ENCODE peak calls at places on chromosomes 2 and 18, in nine cellular contexts. One of them, this sample, is unnamed.

GRCh38 chr2:172282944-172283343 is 144.4 kb upstream of the ITGA6 start:
- DNase-seq in mammary epithelial cell: peak; percentile 69
- DNase-seq in GM06990: no peak
- DNase-seq in neural crest cell: no peak
- DNase-seq in left ventricle myocardium inferior: no peak
- DNase-seq in AG09319: peak; percentile 22
- DNase-seq in psoas muscle: no peak
- DNase-seq in heart right ventricle: no peak
- DNase-seq in spleen: no peak
- DNase-seq in this sample: no peak

GRCh38 chr2:240622631-240623235 is 2.5 kb upstream of the GPR35 start:
- DNase-seq in left ventricle myocardium inferior: peak; percentile 18
- DNase-seq in spleen: peak; percentile 83
- DNase-seq in psoas muscle: peak; percentile 14
- DNase-seq in neural crest cell: no peak
- DNase-seq in GM06990: no peak
- DNase-seq in AG09319: no peak
- DNase-seq in mammary epithelial cell: no peak
- DNase-seq in heart right ventricle: no peak
- DNase-seq in this sample: no peak

GRCh38 chr2:166013878-166014277 is 60.3 kb upstream of the TTC21B start:
- DNase-seq in left ventricle myocardium inferior: no peak
- DNase-seq in spleen: no peak
- DNase-seq in heart right ventricle: no peak
- DNase-seq in psoas muscle: no peak
- DNase-seq in neural crest cell: no peak
- DNase-seq in GM06990: no peak
- DNase-seq in AG09319: no peak
- DNase-seq in mammary epithelial cell: no peak
- DNase-seq in this sample: no peak

GRCh38 chr2:4445821-4446220 is 742.4 kb downstream of the DCDC2C start:
- DNase-seq in AG09319: no peak
- DNase-seq in GM06990: no peak
- DNase-seq in left ventricle myocardium inferior: no peak
- DNase-seq in psoas muscle: no peak
- DNase-seq in neural crest cell: no peak
- DNase-seq in mammary epithelial cell: no peak
- DNase-seq in spleen: no peak
- DNase-seq in heart right ventricle: no peak
- DNase-seq in this sample: no peak

GRCh38 chr2:108575132-108575966 is 41.1 kb downstream of the LIMS1 start:
- DNase-seq in neural crest cell: no peak
- DNase-seq in spleen: no peak
- DNase-seq in left ventricle myocardium inferior: no peak
- DNase-seq in GM06990: no peak
- DNase-seq in psoas muscle: no peak
- DNase-seq in mammary epithelial cell: peak; percentile 44
- DNase-seq in AG09319: no peak
- DNase-seq in heart right ventricle: no peak
- DNase-seq in this sample: no peak

GRCh38 chr2:44016282-44016681 is 20.5 kb upstream of the LRPPRC start:
- DNase-seq in mammary epithelial cell: peak; percentile 30
- DNase-seq in AG09319: no peak
- DNase-seq in GM06990: no peak
- DNase-seq in psoas muscle: peak; percentile 23
- DNase-seq in heart right ventricle: peak; percentile 33
- DNase-seq in neural crest cell: peak; percentile 68
- DNase-seq in spleen: no peak
- DNase-seq in left ventricle myocardium inferior: peak; percentile 25
- DNase-seq in this sample: peak; percentile 59

GRCh38 chr2:237060518-237061312 is 25.0 kb upstream of the COPS8 start:
- DNase-seq in psoas muscle: no peak
- DNase-seq in heart right ventricle: no peak
- DNase-seq in neural crest cell: peak; percentile 59
- DNase-seq in AG09319: peak; percentile 56
- DNase-seq in mammary epithelial cell: peak; percentile 37
- DNase-seq in GM06990: peak; percentile 24
- DNase-seq in left ventricle myocardium inferior: no peak
- DNase-seq in spleen: no peak
- DNase-seq in this sample: peak; percentile 61

GRCh38 chr18:34913837-34914755 is 127.1 kb upstream of the MAPRE2 start:
- DNase-seq in AG09319: no peak
- DNase-seq in neural crest cell: no peak
- DNase-seq in psoas muscle: no peak
- DNase-seq in left ventricle myocardium inferior: no peak
- DNase-seq in spleen: no peak
- DNase-seq in heart right ventricle: no peak
- DNase-seq in mammary epithelial cell: no peak
- DNase-seq in GM06990: no peak
- DNase-seq in this sample: no peak

GRCh38 chr2:160491922-160492371 is 1.7 kb downstream of the RBMS1 start:
- DNase-seq in AG09319: no peak
- DNase-seq in neural crest cell: no peak
- DNase-seq in GM06990: no peak
- DNase-seq in left ventricle myocardium inferior: no peak
- DNase-seq in psoas muscle: no peak
- DNase-seq in spleen: no peak
- DNase-seq in mammary epithelial cell: peak; percentile 62
- DNase-seq in heart right ventricle: no peak
- DNase-seq in this sample: no peak

GRCh38 chr2:3379647-3380534 is at the start of gene TRAPPC12:
- DNase-seq in left ventricle myocardium inferior: peak; percentile 93
- DNase-seq in psoas muscle: peak; percentile 89
- DNase-seq in mammary epithelial cell: peak; percentile 85
- DNase-seq in GM06990: peak; percentile 94
- DNase-seq in neural crest cell: peak; percentile 79
- DNase-seq in AG09319: peak; percentile 40
- DNase-seq in spleen: peak; percentile 99
- DNase-seq in heart right ventricle: peak; percentile 91
- DNase-seq in this sample: peak; percentile 89

GRCh38 chr2:190640124-190640523 is 8.8 kb upstream of the NAB1 start:
- DNase-seq in heart right ventricle: no peak
- DNase-seq in neural crest cell: no peak
- DNase-seq in mammary epithelial cell: no peak
- DNase-seq in psoas muscle: no peak
- DNase-seq in GM06990: no peak
- DNase-seq in AG09319: no peak
- DNase-seq in spleen: no peak
- DNase-seq in left ventricle myocardium inferior: no peak
- DNase-seq in this sample: no peak

GRCh38 chr2:209451209-209451822 is 27.5 kb downstream of the MAP2 start:
- DNase-seq in mammary epithelial cell: no peak
- DNase-seq in psoas muscle: no peak
- DNase-seq in AG09319: no peak
- DNase-seq in heart right ventricle: no peak
- DNase-seq in neural crest cell: no peak
- DNase-seq in left ventricle myocardium inferior: no peak
- DNase-seq in GM06990: no peak
- DNase-seq in spleen: no peak
- DNase-seq in this sample: no peak

GRCh38 chr2:100380681-100381080 is 36.8 kb downstream of the CHST10 start:
- DNase-seq in mammary epithelial cell: no peak
- DNase-seq in spleen: no peak
- DNase-seq in left ventricle myocardium inferior: no peak
- DNase-seq in neural crest cell: no peak
- DNase-seq in GM06990: no peak
- DNase-seq in AG09319: no peak
- DNase-seq in psoas muscle: no peak
- DNase-seq in heart right ventricle: no peak
- DNase-seq in this sample: no peak

GRCh38 chr2:126657636-126658315 is 1.8 kb downstream of the GYPC start:
- DNase-seq in GM06990: peak; percentile 81
- DNase-seq in AG09319: peak; percentile 96
- DNase-seq in left ventricle myocardium inferior: peak; percentile 77
- DNase-seq in neural crest cell: peak; percentile 49
- DNase-seq in heart right ventricle: peak; percentile 83
- DNase-seq in spleen: peak; percentile 96
- DNase-seq in mammary epithelial cell: peak; percentile 1
- DNase-seq in psoas muscle: peak; percentile 89
- DNase-seq in this sample: no peak

GRCh38 chr2:126657146-126657635 is 1.2 kb downstream of the GYPC start:
- DNase-seq in mammary epithelial cell: peak; percentile 0
- DNase-seq in spleen: peak; percentile 88
- DNase-seq in left ventricle myocardium inferior: peak; percentile 61
- DNase-seq in neural crest cell: peak; percentile 31
- DNase-seq in heart right ventricle: peak; percentile 60
- DNase-seq in psoas muscle: peak; percentile 73
- DNase-seq in GM06990: peak; percentile 51
- DNase-seq in AG09319: peak; percentile 71
- DNase-seq in this sample: no peak

GRCh38 chr2:126658316-126658909 is 2.5 kb downstream of the GYPC start:
- DNase-seq in neural crest cell: no peak
- DNase-seq in mammary epithelial cell: no peak
- DNase-seq in left ventricle myocardium inferior: no peak
- DNase-seq in psoas muscle: no peak
- DNase-seq in spleen: no peak
- DNase-seq in GM06990: no peak
- DNase-seq in AG09319: no peak
- DNase-seq in heart right ventricle: no peak
- DNase-seq in this sample: no peak

GRCh38 chr2:126660068-126660467 is 4.1 kb downstream of the GYPC start:
- DNase-seq in GM06990: no peak
- DNase-seq in psoas muscle: no peak
- DNase-seq in heart right ventricle: no peak
- DNase-seq in AG09319: no peak
- DNase-seq in left ventricle myocardium inferior: no peak
- DNase-seq in mammary epithelial cell: no peak
- DNase-seq in neural crest cell: no peak
- DNase-seq in spleen: peak; percentile 83
- DNase-seq in this sample: no peak

DNA sequence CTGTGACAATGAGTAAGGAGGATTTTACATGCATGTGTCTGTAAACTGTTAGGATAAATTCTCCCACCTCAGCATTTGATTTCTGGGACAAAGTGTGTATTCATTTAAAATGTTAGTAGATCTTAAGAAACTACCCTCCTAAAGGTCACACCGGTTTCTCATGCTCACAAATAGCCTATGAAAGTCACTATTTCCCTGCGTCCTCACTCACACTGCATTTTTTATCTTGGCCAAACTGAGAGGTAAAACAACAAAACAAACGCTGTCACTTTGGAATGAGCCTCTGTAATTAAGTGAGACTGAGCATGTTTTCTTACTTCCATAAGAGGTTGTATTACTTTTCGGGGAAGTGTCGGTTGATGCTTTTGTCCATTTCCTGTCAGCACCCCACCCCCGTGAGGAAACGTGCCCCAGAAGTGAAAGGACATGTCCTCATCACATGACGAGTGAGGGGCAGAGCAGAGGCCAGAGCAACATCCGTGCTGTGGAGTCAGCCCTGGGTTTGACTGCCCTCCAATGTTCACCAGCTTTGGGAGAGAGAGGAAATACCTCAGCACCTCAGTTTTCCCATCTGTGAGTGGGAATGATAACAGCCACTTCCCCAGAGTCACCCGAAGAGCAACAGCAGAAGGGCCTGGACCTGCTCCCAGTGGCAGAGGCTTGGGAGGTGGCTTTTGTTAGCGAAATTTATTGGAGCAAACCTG is 3.1 kb downstream of the GYPC start:
- DNase-seq in GM06990: peak; percentile 59
- DNase-seq in psoas muscle: peak; percentile 77
- DNase-seq in left ventricle myocardium inferior: peak; percentile 78
- DNase-seq in mammary epithelial cell: no peak
- DNase-seq in neural crest cell: no peak
- DNase-seq in spleen: peak; percentile 92
- DNase-seq in heart right ventricle: peak; percentile 70
- DNase-seq in AG09319: no peak
- DNase-seq in this sample: no peak
- TF ChIP-seq CTCF in GM06990: peak; percentile 3
- TF ChIP-seq CTCF in psoas muscle: no peak
- TF ChIP-seq CTCF in left ventricle myocardium inferior: no peak
- TF ChIP-seq CTCF in mammary epithelial cell: no peak
- TF ChIP-seq CTCF in neural crest cell: no peak
- TF ChIP-seq CTCF in spleen: no peak
- TF ChIP-seq CTCF in heart right ventricle: no peak
- TF ChIP-seq CTCF in AG09319: no peak
- TF ChIP-seq CTCF in this sample: no peak

GRCh38 chr2:119126650-119127049 is 31.9 kb downstream of the C1QL2 start:
- DNase-seq in AG09319: no peak
- DNase-seq in spleen: no peak
- DNase-seq in left ventricle myocardium inferior: peak; percentile 24
- DNase-seq in mammary epithelial cell: peak; percentile 32
- DNase-seq in neural crest cell: peak; percentile 43
- DNase-seq in heart right ventricle: peak; percentile 17
- DNase-seq in GM06990: peak; percentile 28
- DNase-seq in psoas muscle: peak; percentile 28
- DNase-seq in this sample: no peak
- TF ChIP-seq CTCF in AG09319: peak; percentile 46
- TF ChIP-seq CTCF in spleen: no peak
- TF ChIP-seq CTCF in left ventricle myocardium inferior: peak; percentile 52
- TF ChIP-seq CTCF in mammary epithelial cell: peak; percentile 72
- TF ChIP-seq CTCF in neural crest cell: peak; percentile 63
- TF ChIP-seq CTCF in heart right ventricle: no peak
- TF ChIP-seq CTCF in GM06990: peak; percentile 82
- TF ChIP-seq CTCF in psoas muscle: no peak
- TF ChIP-seq CTCF in this sample: peak; percentile 68

GRCh38 chr18:61892683-61893303 is at the start of gene RNF152:
- DNase-seq in heart right ventricle: peak; percentile 33
- DNase-seq in psoas muscle: peak; percentile 23
- DNase-seq in left ventricle myocardium inferior: peak; percentile 36
- DNase-seq in spleen: no peak
- DNase-seq in neural crest cell: peak; percentile 12
- DNase-seq in AG09319: no peak
- DNase-seq in mammary epithelial cell: peak; percentile 49
- DNase-seq in GM06990: peak; percentile 22
- DNase-seq in this sample: peak; percentile 49
- TF ChIP-seq CTCF in heart right ventricle: peak; percentile 14
- TF ChIP-seq CTCF in psoas muscle: no peak
- TF ChIP-seq CTCF in left ventricle myocardium inferior: no peak
- TF ChIP-seq CTCF in spleen: no peak
- TF ChIP-seq CTCF in neural crest cell: no peak
- TF ChIP-seq CTCF in AG09319: peak; percentile 24
- TF ChIP-seq CTCF in mammary epithelial cell: peak; percentile 28
- TF ChIP-seq CTCF in GM06990: no peak
- TF ChIP-seq CTCF in this sample: no peak

DNA sequence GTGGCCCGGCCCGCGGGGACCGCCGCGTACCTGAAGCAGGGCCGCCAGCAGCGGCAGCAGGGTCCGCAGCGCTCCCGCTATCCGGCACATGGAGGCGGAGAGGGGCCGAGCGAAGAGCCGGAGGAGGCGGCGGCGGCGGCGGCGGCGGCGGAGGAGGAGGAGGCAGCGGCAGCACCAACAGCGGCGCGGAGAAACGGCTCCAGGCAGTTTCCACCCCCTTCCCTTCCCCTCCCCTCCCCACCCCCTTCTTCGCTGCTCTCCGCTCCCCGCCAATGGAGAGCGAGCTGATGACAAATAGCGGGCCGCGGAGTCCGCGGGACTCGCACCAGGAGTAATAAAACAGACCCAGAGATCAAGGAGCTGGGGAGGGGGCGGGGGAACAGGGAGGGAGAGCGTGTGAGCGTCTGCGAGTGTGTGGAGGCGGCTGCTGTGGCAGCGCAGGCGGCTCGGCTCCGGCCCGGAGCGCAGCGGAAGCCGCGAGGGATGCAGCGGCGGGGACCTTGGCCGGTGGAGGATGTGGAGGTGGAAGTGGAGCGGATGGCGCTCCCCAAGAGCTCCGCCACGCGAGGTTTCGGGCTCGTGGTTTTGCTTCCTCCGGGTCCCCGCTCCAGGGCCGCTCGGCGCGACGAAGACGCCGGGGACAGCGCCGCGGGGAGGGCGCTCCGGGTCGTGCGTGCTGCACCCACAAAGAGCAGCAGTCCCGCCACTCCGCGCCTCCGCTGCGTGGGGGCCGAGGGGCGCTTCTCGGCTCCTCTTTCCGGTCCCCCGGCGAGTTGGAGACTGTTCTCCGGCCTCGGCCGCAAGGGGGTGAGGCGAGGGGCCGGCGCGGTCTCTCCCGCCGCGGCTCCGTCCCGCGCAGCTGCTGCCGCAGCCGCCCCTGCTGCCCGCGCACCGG is at the start of gene CDH2:
- DNase-seq in AG09319: peak; percentile 56
- DNase-seq in left ventricle myocardium inferior: peak; percentile 70
- DNase-seq in heart right ventricle: peak; percentile 66
- DNase-seq in spleen: peak; percentile 83
- DNase-seq in GM06990: no peak
- DNase-seq in neural crest cell: peak; percentile 71
- DNase-seq in psoas muscle: peak; percentile 37
- DNase-seq in mammary epithelial cell: peak; percentile 59
- DNase-seq in this sample: peak; percentile 47
- TF ChIP-seq CTCF in AG09319: no peak
- TF ChIP-seq CTCF in left ventricle myocardium inferior: peak; percentile 33
- TF ChIP-seq CTCF in heart right ventricle: no peak
- TF ChIP-seq CTCF in spleen: no peak
- TF ChIP-seq CTCF in GM06990: no peak
- TF ChIP-seq CTCF in neural crest cell: peak; percentile 52
- TF ChIP-seq CTCF in psoas muscle: no peak
- TF ChIP-seq CTCF in mammary epithelial cell: no peak
- TF ChIP-seq CTCF in this sample: no peak